ENCODE peak calls at places on chromosomes 2 and 18, in six cellular contexts. K, B, A, C, P and T are unnamed samples.

GRCh38 chr2:183222751-183223150 is 98.5 kb downstream of the NUP35 start:
- DNase-seq in C (no peak), K (no peak), A (no peak), P (no peak), B (no peak), T (no peak)

GRCh38 chr2:32553829-32554432 is 73.9 kb upstream of the TTC27 start:
- DNase-seq in P (peak; percentile 49), A (no peak), K (no peak), C (no peak), B (peak; percentile 13), T (peak; percentile 27)

GRCh38 chr2:200039847-200040246 is 84.5 kb downstream of the MAIP1 start:
- DNase-seq in P (no peak), A (no peak), C (no peak), B (peak; percentile 17), K (no peak), T (no peak)

GRCh38 chr2:53381271-53381670 is 386.3 kb upstream of the CHAC2 start:
- DNase-seq in P (no peak), B (no peak), A (no peak), K (no peak), C (no peak), T (no peak)

GRCh38 chr2:71655498-71655897 is 202.1 kb downstream of the DYSF start:
- DNase-seq in B (no peak), K (no peak), C (no peak), A (no peak), P (no peak), T (no peak)

GRCh38 chr18:2978626-2979025 is 34.3 kb downstream of the LPIN2 start:
- DNase-seq in B (peak; percentile 83), P (no peak), K (no peak), C (no peak), A (no peak), T (no peak)

GRCh38 chr2:163185160-163185559 is 346.6 kb upstream of the KCNH7 start:
- DNase-seq in K (no peak), C (no peak), A (no peak), P (no peak), B (no peak), T (no peak)

GRCh38 chr18:13409997-13410396 is 191.4 kb downstream of the LDLRAD4 start:
- DNase-seq in P (no peak), A (no peak), C (no peak), K (peak; percentile 48), B (no peak), T (no peak)

GRCh38 chr2:9802576-9802993 is 40.7 kb upstream of the TAF1B start:
- DNase-seq in K (no peak), B (no peak), P (no peak), C (peak; percentile 62), A (peak; percentile 51), T (no peak)

GRCh38 chr2:141878016-141878415 is 252.8 kb downstream of the LRP1B start:
- DNase-seq in P (no peak), C (no peak), B (no peak), K (no peak), A (no peak), T (no peak)

GRCh38 chr2:145736901-145737300 is 1217.0 kb upstream of the ZEB2 start:
- DNase-seq in P (no peak), K (no peak), C (no peak), B (no peak), A (no peak), T (no peak)

GRCh38 chr2:166163775-166164174 is 36.0 kb upstream of the SCN1A start:
- DNase-seq in B (no peak), C (no peak), P (no peak), K (no peak), A (no peak), T (no peak)

GRCh38 chr18:52764271-52764670 is 424.3 kb downstream of the DCC start:
- DNase-seq in B (no peak), A (no peak), C (no peak), K (no peak), P (no peak), T (no peak)

GRCh38 chr2:135960150-135960549 is 25.3 kb downstream of the DARS1 start:
- DNase-seq in A (no peak), B (no peak), C (no peak), K (no peak), P (no peak), T (no peak)

GRCh38 chr2:151162185-151162584 is 99.5 kb downstream of the RBM43 start:
- DNase-seq in K (no peak), P (no peak), B (peak; percentile 18), C (no peak), A (no peak), T (no peak)

GRCh38 chr2:74583504-74583903 is 29.0 kb downstream of the DOK1 start:
- DNase-seq in P (no peak), B (peak; percentile 57), A (no peak), C (no peak), K (no peak), T (no peak)

GRCh38 chr2:197261808-197262226 is 48.8 kb downstream of the ANKRD44 start:
- DNase-seq in A (no peak), P (peak; percentile 40), C (no peak), K (no peak), B (no peak), T (no peak)

GRCh38 chr2:145764631-145765030 is 1244.7 kb upstream of the ZEB2 start:
- DNase-seq in A (peak; percentile 78), B (no peak), P (no peak), C (no peak), K (no peak), T (no peak)

GRCh38 chr2:137050949-137051348 is 285.6 kb downstream of the THSD7B start:
- DNase-seq in B (no peak), P (no peak), K (no peak), C (no peak), A (no peak), T (no peak)

GRCh38 chr18:9025104-9025838 is 77.2 kb upstream of the NDUFV2 start:
- DNase-seq in K (no peak), B (peak; percentile 62), P (no peak), A (no peak), C (no peak), T (no peak)

GRCh38 chr18:21735452-21736015 is 5.1 kb upstream of the MIB1 start:
- DNase-seq in P (no peak), A (no peak), K (peak; percentile 62), C (no peak), B (peak; percentile 25), T (peak; percentile 69)

GRCh38 chr2:231717281-231718180 is 9.2 kb downstream of the PTMA start:
- DNase-seq in C (peak; percentile 79), A (peak; percentile 54), B (peak; percentile 53), K (peak; percentile 62), P (peak; percentile 94), T (no peak)

GRCh38 chr2:200320344-200320743 is 13.9 kb downstream of the SPATS2L start:
- DNase-seq in A (no peak), K (no peak), C (no peak), P (no peak), B (no peak), T (no peak)

GRCh38 chr2:121748202-121748601 is 7.2 kb upstream of the TSN start:
- DNase-seq in A (no peak), P (peak; percentile 67), B (peak; percentile 29), C (no peak), K (peak; percentile 28), T (no peak)

GRCh38 chr2:55111570-55112228 is 61.4 kb upstream of the RTN4 start:
- DNase-seq in P (peak; percentile 92), K (no peak), C (peak; percentile 94), B (peak; percentile 85), A (peak; percentile 77), T (no peak)

GRCh38 chr2:222499226-222499625 is 74.9 kb downstream of the SGPP2 start:
- DNase-seq in P (no peak), B (no peak), C (no peak), A (no peak), K (no peak), T (no peak)

GRCh38 chr2:144702051-144702450 is 182.1 kb upstream of the ZEB2 start:
- DNase-seq in C (no peak), P (peak; percentile 79), B (no peak), K (no peak), A (no peak), T (no peak)

GRCh38 chr2:198127627-198128026 is 323.2 kb downstream of the PLCL1 start:
- DNase-seq in A (peak; percentile 60), P (peak; percentile 34), B (peak; percentile 43), K (peak; percentile 33), C (no peak), T (peak; percentile 39)